ENCODE peak calls at places on chromosomes 16 and 17, in five cellular contexts. H, N, K, W and R are unnamed samples.

GRCh38 chr16:50673496-50674275 is 7.4 kb downstream of the SNX20 start:
- DNase-seq in H (no peak), N (no peak), K (no peak), W (no peak), R (no peak)

GRCh38 chr16:85554114-85554790 is 58.9 kb upstream of the GSE1 start:
- DNase-seq in H (peak), N (no peak), K (no peak), W (peak), R (peak)

GRCh38 chr16:58515871-58516767 is 802 bp downstream of the SETD6 start:
- DNase-seq in H (no peak), N (no peak), K (no peak), W (peak), R (peak)

GRCh38 chr17:39209317-39210092 is 9.4 kb downstream of the RPL19 start:
- DNase-seq in H (no peak), N (no peak), K (no peak), W (peak), R (peak)

GRCh38 chr17:33292981-33293867 is at the start of gene ASIC2:
- DNase-seq in H (peak), N (peak), K (no peak), W (peak), R (peak)

GRCh38 chr16:24993722-24994686 is 21.2 kb downstream of the ARHGAP17 start:
- DNase-seq in H (no peak), N (no peak), K (no peak), W (peak), R (peak)

GRCh38 chr17:6177941-6178694 is 107.9 kb downstream of the WSCD1 start:
- DNase-seq in H (no peak), N (no peak), K (no peak), W (no peak), R (no peak)

GRCh38 chr17:40615295-40615988 is 32.2 kb downstream of the SMARCE1 start:
- DNase-seq in H (peak), N (peak), K (no peak), W (peak), R (peak)

GRCh38 chr16:58366247-58367031 is 25.8 kb upstream of the GINS3 start:
- DNase-seq in H (no peak), N (no peak), K (no peak), W (peak), R (no peak)

GRCh38 chr17:58153046-58153445 is 4.9 kb downstream of the OR4D1 start:
- DNase-seq in H (no peak), N (no peak), K (no peak), W (no peak), R (no peak)

GRCh38 chr17:18851206-18851605 is 6.7 kb upstream of the PRPSAP2 start:
- DNase-seq in H (no peak), N (no peak), K (no peak), W (no peak), R (no peak)